ENCODE peak calls at places on chromosomes 1 and 21, in ten cellular contexts. P is aorta; Y is T follicular helper cell; O is nephron progenitor cell; S is Caki2; I is hypothalamus; H is hepatic stellate cell; Z is upper lobe of left lung; A is activated CD4-positive, alpha-beta T cell treated with anti-CD3 and anti-CD28 coated beads, Interleukin-2, amount 50 U/mL, for 1 hour; Q is HAP-1. N is an unnamed sample.

GRCh38 chr1:10646347-10646861 is 150.0 kb downstream of the CASZ1 start:
- DNase-seq in O (no peak), Y (no peak), S (no peak), Z (peak), A (no peak), I (no peak), Q (peak), H (peak), P (no peak), N (peak)

GRCh38 chr21:45087022-45087823 is 12.8 kb downstream of the ADARB1 start:
- DNase-seq in Z (no peak), H (no peak), A (no peak), Y (no peak), I (no peak), Q (no peak), O (no peak), P (no peak), S (no peak), N (no peak)

GRCh38 chr1:55898191-55898590 is 681.2 kb downstream of the PLPP3 start:
- DNase-seq in H (peak), I (no peak), O (no peak), Y (no peak), A (no peak), Z (no peak), S (no peak), Q (no peak), P (no peak), N (peak)

GRCh38 chr21:25708467-25709065 is 26.1 kb downstream of the ATP5PF start:
- DNase-seq in A (peak), P (no peak), Z (no peak), I (peak), H (peak), Q (peak), Y (peak), S (peak), O (peak), N (peak)

GRCh38 chr1:89363196-89363595 is 663 bp upstream of the GBP6 start:
- DNase-seq in H (no peak), Y (no peak), S (no peak), A (no peak), P (no peak), Z (no peak), I (no peak), Q (no peak), O (no peak), N (peak)

GRCh38 chr1:151934048-151934493 is 24.8 kb upstream of the THEM4 start:
- DNase-seq in S (peak), Z (no peak), P (no peak), Y (no peak), O (peak), Q (peak), H (peak), I (peak), A (peak), N (peak)

GRCh38 chr1:115877511-115877910 is 36.6 kb upstream of the NHLH2 start:
- DNase-seq in H (no peak), O (no peak), Z (no peak), P (no peak), Q (peak), A (no peak), I (no peak), Y (no peak), S (no peak), N (peak)

GRCh38 chr1:228156518-228156875 is 6.8 kb downstream of the GJC2 start:
- DNase-seq in I (no peak), O (no peak), Y (no peak), H (no peak), Z (peak), A (no peak), Q (no peak), S (no peak), P (peak), N (no peak)

GRCh38 chr1:16677552-16678423 is 11.0 kb upstream of the RNU1-3 start:
- DNase-seq in A (no peak), P (peak), S (peak), Q (peak), O (peak), H (peak), I (no peak), Y (no peak), Z (peak), N (peak)